ENCODE peak calls at places on chromosomes 12 and 14, in six cellular contexts. R, I, N, Y, K and P are unnamed samples. For H3K4me1, the result is how much of the 10 kb centered on the place peaks cover.

GRCh38 chr14:24411468-24412454 is 13.0 kb downstream of the NYNRIN start:
- DNase-seq in R (no peak), I (no peak), N (peak), Y (peak), K (no peak), P (no peak)

GRCh38 chr12:43338848-43339526 is 213.0 kb downstream of the ADAMTS20 start:
- DNase-seq in R (no peak), I (no peak), N (no peak), Y (peak), K (no peak), P (no peak)

GRCh38 chr12:56358836-56359532 is 923 bp downstream of the STAT2 start:
- DNase-seq in R (no peak), I (no peak), N (peak), Y (no peak), K (no peak), P (no peak)

GRCh38 chr12:128449146-128449894 is 182.3 kb downstream of the TMEM132C start:
- DNase-seq in R (no peak), I (no peak), N (no peak), Y (no peak), K (no peak), P (no peak)

GRCh38 chr12:42385341-42385841 is 59.4 kb downstream of the PPHLN1 start:
- DNase-seq in R (no peak), I (no peak), N (no peak), Y (no peak), K (no peak), P (no peak)

GRCh38 chr12:69066420-69067373 is 133.7 kb upstream of the CPM start:
- DNase-seq in R (no peak), I (peak), N (peak), Y (peak), K (peak), P (no peak)

GRCh38 chr12:116771651-116772050 is 33.5 kb downstream of the RNFT2 start:
- DNase-seq in R (no peak), I (no peak), N (no peak), Y (no peak), K (no peak), P (no peak)

GRCh38 chr12:128387811-128388422 is 120.9 kb downstream of the TMEM132C start:
- DNase-seq in R (no peak), I (peak), N (peak), Y (peak), K (peak), P (no peak)

GRCh38 chr12:53179694-53180269 is 740 bp upstream of the ZNF740 start:
- DNase-seq in R (no peak), I (no peak), N (no peak), Y (no peak), K (peak), P (no peak)

GRCh38 chr14:96091941-96092411 is 52.8 kb downstream of the C14orf132 start:
- DNase-seq in R (no peak), I (no peak), N (no peak), Y (no peak), K (peak), P (no peak)

GRCh38 chr12:93203361-93203760 is 174.4 kb upstream of the NUDT4 start:
- DNase-seq in R (no peak), I (no peak), N (no peak), Y (no peak), K (no peak), P (no peak)

GRCh38 chr12:96237465-96238077 is 43.4 kb downstream of the ELK3 start:
- DNase-seq in R (peak), I (peak), N (no peak), Y (no peak), K (no peak), P (peak)

GRCh38 chr12:4137441-4137840 is 136.1 kb upstream of the CCND2 start:
- DNase-seq in R (no peak), I (no peak), N (no peak), Y (no peak), K (peak), P (no peak)

GRCh38 chr12:59808317-59808910 is 212.6 kb downstream of the SLC16A7 start:
- DNase-seq in R (no peak), I (no peak), N (peak), Y (peak), K (no peak), P (no peak)

GRCh38 chr12:45050751-45051489 is at the start of gene DBX2:
- DNase-seq in R (no peak), I (peak), N (no peak), Y (peak), K (no peak), P (no peak)

GRCh38 chr12:29519585-29520182 is 22.2 kb upstream of the OVCH1 start:
- DNase-seq in R (no peak), I (no peak), N (peak), Y (peak), K (no peak), P (no peak)

GRCh38 chr12:62683724-62684501 is 217.3 kb downstream of the MON2 start:
- DNase-seq in R (no peak), I (peak), N (no peak), Y (peak), K (no peak), P (peak)

GRCh38 chr14:61140271-61140670 is 140.9 kb downstream of the TMEM30B start:
- DNase-seq in R (no peak), I (no peak), N (no peak), Y (no peak), K (no peak), P (no peak)

GRCh38 chr12:75996907-75997447 is 34.6 kb downstream of the PHLDA1 start:
- DNase-seq in R (no peak), I (no peak), N (no peak), Y (no peak), K (no peak), P (no peak)

GRCh38 chr14:64684091-64684490 is 20.1 kb upstream of the PLEKHG3 start:
- DNase-seq in R (no peak), I (peak), N (no peak), Y (no peak), K (no peak), P (peak)

GRCh38 chr14:55104051-55104954 is 24.7 kb upstream of the LGALS3 start:
- DNase-seq in R (no peak), I (no peak), N (peak), Y (no peak), K (no peak), P (no peak)

GRCh38 chr12:94909609-94910008 is 93.9 kb downstream of the NDUFA12 start:
- DNase-seq in R (no peak), I (no peak), N (no peak), Y (no peak), K (no peak), P (no peak)

GRCh38 chr14:72243309-72243708 is 311.1 kb downstream of the RGS6 start:
- DNase-seq in R (peak), I (no peak), N (no peak), Y (peak), K (no peak), P (no peak)

GRCh38 chr12:53096089-53096741 is 1.3 kb upstream of the IGFBP6 start:
- DNase-seq in R (no peak), I (peak), N (no peak), Y (peak), K (no peak), P (peak)

GRCh38 chr14:49654511-49654910 is 19.5 kb upstream of the DNAAF2 start:
- DNase-seq in R (no peak), I (no peak), N (no peak), Y (no peak), K (no peak), P (no peak)

GRCh38 chr14:103723176-103724081 is 7.8 kb downstream of the ZFYVE21 start:
- DNase-seq in R (no peak), I (no peak), N (no peak), Y (no peak), K (peak), P (no peak)

GRCh38 chr12:19533567-19533966 is 94.3 kb downstream of the AEBP2 start:
- DNase-seq in R (no peak), I (no peak), N (no peak), Y (no peak), K (no peak), P (no peak)

GRCh38 chr12:25382311-25383106 is 131.8 kb upstream of the KRAS start:
- DNase-seq in R (no peak), I (no peak), N (peak), Y (no peak), K (no peak), P (no peak)

GRCh38 chr14:61561657-61562276 is 133.5 kb upstream of the HIF1A start:
- DNase-seq in R (no peak), I (peak), N (no peak), Y (peak), K (peak), P (peak)

GRCh38 chr12:130754234-130755001 is 38.3 kb upstream of the RIMBP2 start:
- DNase-seq in R (no peak), I (no peak), N (peak), Y (no peak), K (no peak), P (no peak)

GRCh38 chr12:124747426-124748161 is 116.1 kb downstream of the SCARB1 start:
- DNase-seq in R (no peak), I (no peak), N (no peak), Y (no peak), K (no peak), P (no peak)

GRCh38 chr12:122183588-122183940 is 641 bp downstream of the LRRC43 start:
- DNase-seq in R (no peak), I (no peak), N (no peak), Y (peak), K (no peak), P (no peak)

GRCh38 chr14:36905272-36906046 is 243.8 kb downstream of the PAX9 start:
- DNase-seq in R (no peak), I (no peak), N (no peak), Y (no peak), K (no peak), P (no peak)

GRCh38 chr14:65224799-65225198 is 122.5 kb upstream of the MAX start:
- DNase-seq in R (no peak), I (no peak), N (no peak), Y (no peak), K (no peak), P (no peak)

GRCh38 chr12:5621329-5621728 is 189.4 kb downstream of the NTF3 start:
- DNase-seq in R (no peak), I (no peak), N (no peak), Y (no peak), K (no peak), P (no peak)

GRCh38 chr14:96164861-96165490 is 39.7 kb upstream of the BDKRB2 start:
- DNase-seq in R (no peak), I (no peak), N (no peak), Y (no peak), K (no peak), P (no peak)

GRCh38 chr14:85252011-85252410 is 277.9 kb upstream of the FLRT2 start:
- DNase-seq in R (no peak), I (no peak), N (no peak), Y (no peak), K (no peak), P (no peak)

GRCh38 chr14:81485372-81485771 is 48.3 kb downstream of the SEL1L start:
- DNase-seq in R (no peak), I (no peak), N (no peak), Y (no peak), K (no peak), P (no peak)

GRCh38 chr12:64679487-64679983 is 69.2 kb downstream of the RASSF3 start:
- DNase-seq in R (no peak), I (peak), N (no peak), Y (no peak), K (no peak), P (peak)

GRCh38 chr14:103102689-103103260 is 8.2 kb downstream of the EXOC3L4 start:
- DNase-seq in R (no peak), I (no peak), N (no peak), Y (peak), K (no peak), P (no peak)

GRCh38 chr12:120103044-120103338 is 13.6 kb downstream of the RAB35 start:
- DNase-seq in R (no peak), I (no peak), N (no peak), Y (no peak), K (no peak), P (no peak)
- H3K4me1 ChIP-seq in R (under half), I (under half), N (under half), Y (under half), K (under half), P (under half)

GRCh38 chr12:21828779-21829178 is 54.3 kb upstream of the KCNJ8 start:
- DNase-seq in R (no peak), I (no peak), N (no peak), Y (no peak), K (peak), P (peak)
- H3K27ac ChIP-seq in R (peak), I (no peak), N (no peak), Y (no peak), K (peak), P (peak)

GRCh38 chr12:106195638-106196037 is 52.2 kb downstream of the CKAP4 start:
- DNase-seq in R (peak), I (peak), N (no peak), Y (no peak), K (peak), P (peak)
- TF ChIP-seq CTCF in R (no peak), I (no peak), N (no peak), Y (no peak), K (no peak), P (no peak)

DNA sequence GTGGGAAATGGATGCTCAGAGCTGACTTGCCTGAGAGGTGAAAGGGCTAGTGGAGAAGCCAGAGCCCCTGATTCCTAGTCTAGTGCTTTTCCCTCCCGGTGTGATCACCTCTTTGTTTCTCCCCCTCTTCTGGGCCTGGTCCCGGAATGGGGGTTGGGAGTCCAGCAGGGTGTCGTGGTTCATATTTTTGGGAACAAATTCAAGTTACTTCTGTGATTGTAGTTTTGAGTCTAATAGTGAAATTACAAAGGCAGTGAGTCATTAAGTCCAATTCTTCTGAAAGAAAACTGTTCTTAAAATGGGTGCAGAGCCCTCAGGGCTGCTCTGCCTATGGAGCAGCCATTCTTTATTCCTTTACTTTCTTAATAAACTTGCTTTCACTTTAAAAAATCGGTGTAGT is 7.6 kb downstream of the SUSD6 start:
- DNase-seq in R (no peak), I (no peak), N (no peak), Y (no peak), K (no peak), P (no peak)
- H3K4me1 ChIP-seq in R (half or more), I (half or more), N (half or more), Y (under half), K (under half), P (half or more)

DNA sequence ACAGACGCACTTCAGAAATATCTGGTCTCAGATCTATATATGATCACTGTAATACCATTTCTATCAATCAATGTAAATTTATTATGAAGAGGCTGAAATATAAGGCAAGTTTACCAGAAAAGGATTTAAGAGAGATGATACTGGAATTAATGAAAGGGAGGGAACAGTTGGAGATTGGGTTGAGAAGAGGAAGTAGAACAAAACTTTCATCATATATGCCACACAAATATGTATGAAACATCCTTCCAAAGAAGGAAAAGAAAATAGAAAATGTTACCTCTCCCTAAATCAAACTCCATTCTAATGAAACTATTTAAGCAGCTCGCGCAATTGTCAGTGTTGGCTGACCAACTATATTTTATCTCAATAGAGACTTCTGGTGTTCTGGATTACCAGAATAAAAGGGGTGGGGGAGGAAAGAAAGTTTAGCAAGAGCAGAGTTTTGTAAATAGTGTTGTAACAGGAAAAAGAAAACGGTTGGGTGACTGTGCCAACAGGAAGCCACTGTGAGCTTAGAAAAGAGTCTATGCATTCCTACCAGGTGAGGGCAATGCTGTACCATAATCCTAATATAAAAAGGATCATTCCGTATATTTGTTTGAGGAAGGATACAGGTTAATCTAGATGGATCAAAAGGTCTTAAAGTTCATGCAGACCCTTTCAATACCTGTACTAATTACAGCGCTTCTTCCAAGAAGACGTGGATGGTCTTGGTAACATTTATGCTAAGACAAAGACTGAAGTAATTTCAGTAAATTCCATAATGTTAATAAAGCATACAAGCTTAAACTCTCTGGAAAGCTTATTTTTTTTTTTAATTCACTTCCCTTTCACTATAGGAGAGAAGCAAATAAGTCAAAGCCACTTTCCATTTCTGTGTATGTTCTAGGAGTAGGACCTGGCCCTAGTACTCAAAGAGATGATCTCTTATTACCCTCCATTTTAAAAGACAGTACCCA is 14.5 kb upstream of the LLPH start:
- DNase-seq in R (no peak), I (no peak), N (peak), Y (peak), K (peak), P (no peak)
- H3K27ac ChIP-seq in R (peak), I (peak), N (peak), Y (no peak), K (peak), P (peak)

GRCh38 chr14:90426031-90426540 is 29.3 kb downstream of the CALM1 start:
- DNase-seq in R (no peak), I (no peak), N (no peak), Y (no peak), K (no peak), P (no peak)
- TF ChIP-seq CTCF in R (no peak), I (no peak), N (no peak), Y (no peak), K (no peak), P (no peak)

GRCh38 chr12:71392521-71393145 is 47.0 kb upstream of the LGR5 start:
- DNase-seq in R (no peak), I (no peak), N (peak), Y (peak), K (no peak), P (no peak)
- H3K4me1 ChIP-seq in R (under half), I (under half), N (under half), Y (under half), K (under half), P (under half)